ENCODE peak calls at places on chromosomes 1 and 21, in four cellular contexts. M is K562, S is GM12878, C is HepG2. Y is an unnamed sample.
A peak's percentile ranks its signal among the peaks of the same experiment; 100 is the strongest.

GRCh38 chr1:208219098-208219658 is 25.0 kb downstream of the PLXNA2 start:
- DNase-seq in C (no peak), M (peak; percentile 42), S (no peak), Y (no peak)

GRCh38 chr21:45545691-45546531 is 3.7 kb upstream of the SLC19A1 start:
- DNase-seq in C (no peak), M (no peak), S (no peak), Y (no peak)

GRCh38 chr1:218165687-218166088 is 119.4 kb upstream of the RRP15 start:
- DNase-seq in M (no peak), C (no peak), S (no peak), Y (no peak)

GRCh38 chr1:247407180-247407616 is 8.8 kb upstream of the NLRP3 start:
- DNase-seq in C (no peak), M (no peak), S (peak; percentile 85), Y (no peak)

GRCh38 chr1:213572939-213573647 is 414.7 kb upstream of the PROX1 start:
- DNase-seq in M (no peak), S (no peak), C (peak; percentile 97), Y (no peak)

GRCh38 chr1:51877434-51878306 is 857 bp downstream of the NRDC start:
- DNase-seq in M (peak; percentile 62), C (no peak), S (no peak), Y (no peak)

GRCh38 chr1:235342039-235342438 is 13.7 kb downstream of the GGPS1 start:
- DNase-seq in C (no peak), S (no peak), M (no peak), Y (no peak)

GRCh38 chr1:26538480-26539412 is 9.2 kb downstream of the RPS6KA1 start:
- DNase-seq in C (peak; percentile 41), M (peak; percentile 80), S (no peak), Y (no peak)

GRCh38 chr1:12087797-12088314 is 24.8 kb downstream of the TNFRSF8 start:
- DNase-seq in M (no peak), S (peak; percentile 76), C (no peak), Y (no peak)

GRCh38 chr1:179879797-179880196 is 2.2 kb upstream of the TOR1AIP2 start:
- DNase-seq in S (no peak), M (peak; percentile 30), C (no peak), Y (no peak)

GRCh38 chr1:118902299-118903270 is 85.6 kb downstream of the TBX15 start:
- DNase-seq in M (no peak), S (no peak), C (no peak), Y (no peak)

GRCh38 chr1:21586926-21587601 is 77.8 kb downstream of the ALPL start:
- DNase-seq in C (peak; percentile 69), M (peak; percentile 81), S (no peak), Y (no peak)
- TF ChIP-seq KDM1A in C (no peak), M (no peak), S (no peak), Y (no peak)

GRCh38 chr1:236642763-236643162 is 38.4 kb upstream of the HEATR1 start:
- DNase-seq in C (no peak), M (peak; percentile 12), S (no peak), Y (no peak)

GRCh38 chr1:236639686-236640085 is 35.4 kb upstream of the HEATR1 start:
- DNase-seq in C (no peak), M (no peak), S (no peak), Y (no peak)

DNA sequence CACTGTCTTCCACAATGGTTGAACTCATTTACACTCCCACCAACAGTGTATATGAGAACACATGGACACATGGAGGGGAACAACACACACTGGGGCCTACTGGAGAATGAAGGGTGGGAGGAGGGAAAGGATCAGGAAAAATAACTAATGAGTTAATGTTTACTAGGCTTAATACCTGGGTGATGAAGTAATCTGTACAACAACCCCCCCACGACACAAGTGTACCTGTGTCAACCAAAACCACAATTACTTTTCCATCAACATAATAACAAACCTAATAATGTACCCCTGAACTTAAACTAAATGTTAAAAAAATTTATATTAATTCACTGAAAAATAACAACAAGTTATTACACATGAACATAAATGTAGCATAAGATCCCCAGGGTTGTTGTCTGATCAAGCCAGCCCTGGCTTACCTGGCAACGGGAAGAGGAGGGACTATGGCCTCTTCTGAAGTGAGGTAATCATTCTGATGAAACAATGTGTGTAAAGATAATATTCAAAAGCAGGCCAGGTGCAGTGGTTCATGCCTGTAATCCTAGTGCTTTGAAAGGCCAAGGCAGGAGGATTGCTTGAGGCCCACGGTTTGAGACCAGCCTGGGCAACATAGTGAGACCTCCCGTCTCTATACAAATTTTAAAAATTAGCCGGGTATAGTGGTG is 40.8 kb upstream of the HEATR1 start:
- DNase-seq in S (no peak), M (no peak), C (no peak), Y (no peak)
- TF ChIP-seq CBX5 in S (no peak), M (no peak), C (no peak), Y (no peak)

DNA sequence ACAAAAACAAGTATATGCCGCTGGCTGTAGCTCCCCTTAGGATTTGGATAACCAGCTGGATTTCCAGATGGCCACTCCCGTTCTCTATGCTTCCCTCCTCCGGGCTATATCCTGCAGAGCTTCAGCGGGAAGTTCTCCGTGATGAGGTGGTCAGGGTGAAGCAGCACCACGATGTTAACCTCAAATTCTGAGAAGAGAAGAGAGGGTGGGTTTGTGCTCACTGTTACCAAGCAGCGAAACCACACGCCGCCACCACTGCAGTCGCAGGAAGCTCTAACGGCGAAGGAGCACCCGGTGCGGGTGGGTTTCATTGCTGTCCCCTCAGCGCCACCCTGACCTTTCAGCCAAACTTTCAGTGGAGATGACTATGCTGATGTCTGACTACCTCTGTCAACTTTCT is 41.7 kb downstream of the VPS26C start:
- DNase-seq in S (no peak), C (no peak), M (no peak), Y (no peak)
- H3K9ac ChIP-seq in S (no peak overlapping the region), C (no peak overlapping the region), M (no peak overlapping the region), Y (no peak overlapping the region)

GRCh38 chr1:204442376-204443259 is 31.0 kb upstream of the PPP1R15B start:
- DNase-seq in M (no peak), C (no peak), S (no peak), Y (no peak)

GRCh38 chr1:204441558-204441957 is 29.9 kb upstream of the PPP1R15B start:
- DNase-seq in C (no peak), M (no peak), S (no peak), Y (no peak)

GRCh38 chr1:204445860-204446412 is 34.3 kb upstream of the PPP1R15B start:
- DNase-seq in C (peak; percentile 18), S (no peak), M (peak; percentile 79), Y (peak; percentile 54)

GRCh38 chr1:204443871-204444581 is 32.4 kb upstream of the PPP1R15B start:
- DNase-seq in S (no peak), M (peak; percentile 41), C (no peak), Y (no peak)

GRCh38 chr1:204443260-204443619 is 31.6 kb upstream of the PPP1R15B start:
- DNase-seq in S (no peak), M (no peak), C (no peak), Y (no peak)
- TF ChIP-seq KDM1A in S (no peak), M (no peak), C (no peak), Y (no peak)

DNA sequence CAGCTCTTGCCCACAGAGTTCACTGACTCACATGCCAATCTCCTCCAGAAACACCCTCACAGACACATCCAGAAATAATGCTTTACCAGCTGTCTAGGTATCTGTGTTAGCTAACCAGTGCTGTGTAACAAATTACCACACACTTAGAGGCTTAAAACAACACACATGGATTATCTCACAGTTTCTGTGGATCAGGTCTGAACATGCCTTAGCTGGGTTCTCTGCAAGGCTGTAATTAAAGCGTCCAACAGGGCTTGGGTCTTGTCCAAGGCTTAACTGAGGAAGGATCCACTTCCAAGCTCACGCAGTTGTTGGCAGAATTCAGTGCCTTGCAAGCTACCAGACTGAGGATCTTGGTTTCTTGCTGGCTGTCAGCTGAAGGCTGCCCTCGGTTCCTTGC is 92.5 kb upstream of the RGS4 start:
- DNase-seq in S (no peak), C (no peak), M (no peak), Y (no peak)
- TF ChIP-seq CBX5 in S (no peak), C (no peak), M (no peak), Y (no peak)

GRCh38 chr1:14881775-14882672 is 271.5 kb upstream of the TMEM51 start:
- DNase-seq in M (peak; percentile 53), S (peak; percentile 40), C (no peak), Y (no peak)
- H3K9ac ChIP-seq in M (no peak overlapping the region), S (no peak overlapping the region), C (no peak overlapping the region), Y (no peak overlapping the region)

Y was measured in H1.